ENCODE peak calls at places on chromosome 3, in six cellular contexts. One of them, this sample, is unnamed.

GRCh38 chr3:143831208-143831607 is 17.1 kb downstream of the SLC9A9 start:
- DNase-seq in GM12891: no peak
- DNase-seq in GM12878: no peak
- DNase-seq in K562: no peak
- DNase-seq in HepG2: no peak
- DNase-seq in H1: no peak
- DNase-seq in this sample: no peak

GRCh38 chr3:63809607-63810006 is 9.5 kb upstream of the C3orf49 start:
- DNase-seq in GM12891: no peak
- DNase-seq in GM12878: no peak
- DNase-seq in K562: no peak
- DNase-seq in HepG2: peak; percentile 80
- DNase-seq in H1: no peak
- DNase-seq in this sample: no peak

GRCh38 chr3:77825045-77825827 is 785.3 kb downstream of the ROBO2 start:
- DNase-seq in GM12891: no peak
- DNase-seq in GM12878: no peak
- DNase-seq in K562: no peak
- DNase-seq in HepG2: no peak
- DNase-seq in H1: no peak
- DNase-seq in this sample: no peak

GRCh38 chr3:308597-309321 is 112.2 kb downstream of the CHL1 start:
- DNase-seq in GM12891: no peak
- DNase-seq in GM12878: no peak
- DNase-seq in K562: no peak
- DNase-seq in HepG2: no peak
- DNase-seq in H1: no peak
- DNase-seq in this sample: no peak

GRCh38 chr3:177942911-177943310 is 593.3 kb upstream of the KCNMB2 start:
- DNase-seq in GM12891: no peak
- DNase-seq in GM12878: no peak
- DNase-seq in K562: no peak
- DNase-seq in HepG2: no peak
- DNase-seq in H1: no peak
- DNase-seq in this sample: no peak

GRCh38 chr3:152197451-152197850 is 71.3 kb upstream of the MBNL1 start:
- DNase-seq in GM12891: no peak
- DNase-seq in GM12878: no peak
- DNase-seq in K562: no peak
- DNase-seq in HepG2: no peak
- DNase-seq in H1: no peak
- DNase-seq in this sample: no peak

GRCh38 chr3:169103941-169104340 is 559.6 kb downstream of the MECOM start:
- DNase-seq in GM12891: no peak
- DNase-seq in GM12878: no peak
- DNase-seq in K562: no peak
- DNase-seq in HepG2: no peak
- DNase-seq in H1: no peak
- DNase-seq in this sample: no peak

GRCh38 chr3:4981688-4982494 is 2.7 kb downstream of the BHLHE40 start:
- DNase-seq in GM12891: no peak
- DNase-seq in GM12878: no peak
- DNase-seq in K562: no peak
- DNase-seq in HepG2: peak; percentile 70
- DNase-seq in H1: no peak
- DNase-seq in this sample: no peak

GRCh38 chr3:48420561-48420960 is 9.3 kb downstream of the PLXNB1 start:
- DNase-seq in GM12891: no peak
- DNase-seq in GM12878: no peak
- DNase-seq in K562: no peak
- DNase-seq in HepG2: no peak
- DNase-seq in H1: no peak
- DNase-seq in this sample: no peak

GRCh38 chr3:142850395-142851023 is 38.4 kb downstream of the PCOLCE2 start:
- DNase-seq in GM12891: no peak
- DNase-seq in GM12878: no peak
- DNase-seq in K562: peak; percentile 43
- DNase-seq in HepG2: peak; percentile 39
- DNase-seq in H1: no peak
- DNase-seq in this sample: no peak

GRCh38 chr3:96863129-96863740 is 48.8 kb downstream of the EPHA6 start:
- DNase-seq in GM12891: no peak
- DNase-seq in GM12878: no peak
- DNase-seq in K562: no peak
- DNase-seq in HepG2: peak; percentile 28
- DNase-seq in H1: peak; percentile 9
- DNase-seq in this sample: no peak

GRCh38 chr3:117788086-117788485 is 1078.5 kb downstream of the TUSC7 start:
- DNase-seq in GM12891: no peak
- DNase-seq in GM12878: no peak
- DNase-seq in K562: no peak
- DNase-seq in HepG2: no peak
- DNase-seq in H1: no peak
- DNase-seq in this sample: no peak

GRCh38 chr3:11591401-11592266 is 52.1 kb downstream of the VGLL4 start:
- DNase-seq in GM12891: no peak
- DNase-seq in GM12878: no peak
- DNase-seq in K562: no peak
- DNase-seq in HepG2: peak; percentile 82
- DNase-seq in H1: peak; percentile 53
- DNase-seq in this sample: no peak

GRCh38 chr3:172461530-172462138 is 13.4 kb upstream of the GHSR start:
- DNase-seq in GM12891: peak; percentile 30
- DNase-seq in GM12878: no peak
- DNase-seq in K562: peak; percentile 48
- DNase-seq in HepG2: peak; percentile 34
- DNase-seq in H1: no peak
- DNase-seq in this sample: no peak

GRCh38 chr3:42159706-42160472 is 68.7 kb downstream of the TRAK1 start:
- DNase-seq in GM12891: peak; percentile 56
- DNase-seq in GM12878: no peak
- DNase-seq in K562: peak; percentile 66
- DNase-seq in HepG2: peak; percentile 77
- DNase-seq in H1: peak; percentile 82
- DNase-seq in this sample: peak; percentile 23

GRCh38 chr3:38575279-38575843 is 74.1 kb downstream of the SCN5A start:
- DNase-seq in GM12891: no peak
- DNase-seq in GM12878: no peak
- DNase-seq in K562: no peak
- DNase-seq in HepG2: no peak
- DNase-seq in H1: no peak
- DNase-seq in this sample: no peak

GRCh38 chr3:192907784-192908183 is 9.9 kb downstream of the MB21D2 start:
- DNase-seq in GM12891: no peak
- DNase-seq in GM12878: no peak
- DNase-seq in K562: no peak
- DNase-seq in HepG2: no peak
- DNase-seq in H1: no peak
- DNase-seq in this sample: no peak

GRCh38 chr3:23888617-23889228 is 28.1 kb downstream of the NKIRAS1 start:
- DNase-seq in GM12891: no peak
- DNase-seq in GM12878: no peak
- DNase-seq in K562: no peak
- DNase-seq in HepG2: peak; percentile 22
- DNase-seq in H1: no peak
- DNase-seq in this sample: no peak

GRCh38 chr3:144770291-144770690 is 798.7 kb downstream of the DIPK2A start:
- DNase-seq in GM12891: no peak
- DNase-seq in GM12878: no peak
- DNase-seq in K562: no peak
- DNase-seq in HepG2: no peak
- DNase-seq in H1: no peak
- DNase-seq in this sample: no peak

GRCh38 chr3:174488527-174488926 is 370.6 kb upstream of the NAALADL2 start:
- DNase-seq in GM12891: no peak
- DNase-seq in GM12878: no peak
- DNase-seq in K562: no peak
- DNase-seq in HepG2: no peak
- DNase-seq in H1: no peak
- DNase-seq in this sample: no peak

GRCh38 chr3:122233109-122233952 is 49.9 kb downstream of the CASR start:
- DNase-seq in GM12891: no peak
- DNase-seq in GM12878: peak; percentile 86
- DNase-seq in K562: no peak
- DNase-seq in HepG2: no peak
- DNase-seq in H1: no peak
- DNase-seq in this sample: peak; percentile 19

GRCh38 chr3:164390046-164390445 is 688.2 kb downstream of the SI start:
- DNase-seq in GM12891: no peak
- DNase-seq in GM12878: no peak
- DNase-seq in K562: no peak
- DNase-seq in HepG2: no peak
- DNase-seq in H1: no peak
- DNase-seq in this sample: no peak

GRCh38 chr3:131794766-131795381 is 239.9 kb downstream of the CPNE4 start:
- DNase-seq in GM12891: no peak
- DNase-seq in GM12878: no peak
- DNase-seq in K562: peak; percentile 48
- DNase-seq in HepG2: peak; percentile 24
- DNase-seq in H1: peak; percentile 27
- DNase-seq in this sample: no peak

GRCh38 chr3:20225769-20226168 is 39.8 kb upstream of the SGO1 start:
- DNase-seq in GM12891: no peak
- DNase-seq in GM12878: no peak
- DNase-seq in K562: no peak
- DNase-seq in HepG2: peak; percentile 56
- DNase-seq in H1: no peak
- DNase-seq in this sample: no peak

DNA sequence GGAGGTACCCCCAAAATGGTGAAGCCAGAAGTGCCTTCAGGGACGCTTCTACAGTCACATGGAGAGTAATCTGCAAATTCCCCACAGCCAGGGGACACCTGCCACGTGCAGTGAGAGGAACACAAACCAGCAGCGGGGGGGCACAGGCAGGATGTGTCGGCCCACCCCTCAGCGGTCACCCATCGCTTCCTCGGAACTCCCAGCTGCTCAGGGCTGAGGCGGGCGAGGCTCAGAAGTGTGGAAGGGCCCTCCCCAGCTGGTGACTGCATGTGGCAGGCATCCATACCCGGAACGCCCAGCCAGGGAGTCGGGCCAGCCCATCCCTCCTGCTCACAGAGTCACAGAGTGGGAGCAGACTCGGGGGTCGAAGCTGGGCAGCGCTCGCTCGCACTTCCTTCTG is 63.7 kb downstream of the SLC12A8 start:
- DNase-seq in GM12891: no peak
- DNase-seq in GM12878: no peak
- DNase-seq in K562: no peak
- DNase-seq in HepG2: no peak
- DNase-seq in H1: no peak
- DNase-seq in this sample: no peak
- TF ChIP-seq TAF1 in GM12891: peak; percentile 35
- TF ChIP-seq TAF1 in GM12878: no peak
- TF ChIP-seq TAF1 in K562: no peak
- TF ChIP-seq TAF1 in HepG2: no peak
- TF ChIP-seq TAF1 in H1: no peak
- TF ChIP-seq TAF1 in this sample: no peak

GRCh38 chr3:93973160-93974126 is at the start of gene PROS1:
- DNase-seq in GM12891: peak; percentile 29
- DNase-seq in GM12878: no peak
- DNase-seq in K562: peak; percentile 60
- DNase-seq in HepG2: peak; percentile 85
- DNase-seq in H1: peak; percentile 9
- DNase-seq in this sample: peak; percentile 33
- TF ChIP-seq POLR2A in GM12891: no peak
- TF ChIP-seq POLR2A in GM12878: no peak
- TF ChIP-seq POLR2A in K562: peak; percentile 61
- TF ChIP-seq POLR2A in HepG2: peak; percentile 60
- TF ChIP-seq POLR2A in H1: no peak
- TF ChIP-seq POLR2A in this sample: no peak

DNA sequence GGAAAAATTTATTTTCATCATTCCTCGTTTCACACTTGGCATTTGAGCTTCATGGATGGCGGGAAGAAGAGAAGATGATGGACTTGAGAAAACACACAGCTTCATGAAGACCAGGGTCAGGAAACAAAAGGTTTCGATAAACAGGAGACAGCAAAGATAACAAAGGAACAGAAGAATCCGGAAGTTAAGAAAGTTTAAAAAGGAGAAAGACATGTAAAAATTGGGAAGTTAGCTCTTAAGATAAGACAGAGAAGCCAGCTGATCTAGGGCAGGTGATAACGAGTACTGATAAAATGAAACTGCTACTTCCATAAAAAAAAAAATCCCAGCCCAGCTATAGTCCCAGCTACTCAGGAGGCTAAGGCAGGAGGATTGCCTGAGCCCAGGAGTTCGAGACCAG is 23.9 kb downstream of the IL5RA start:
- DNase-seq in GM12891: no peak
- DNase-seq in GM12878: no peak
- DNase-seq in K562: no peak
- DNase-seq in HepG2: no peak
- DNase-seq in H1: no peak
- DNase-seq in this sample: no peak
- TF ChIP-seq TAF1 in GM12891: no peak
- TF ChIP-seq TAF1 in GM12878: no peak
- TF ChIP-seq TAF1 in K562: no peak
- TF ChIP-seq TAF1 in HepG2: no peak
- TF ChIP-seq TAF1 in H1: no peak
- TF ChIP-seq TAF1 in this sample: no peak

GRCh38 chr3:16103472-16103871 is 71.0 kb upstream of the GALNT15 start:
- DNase-seq in GM12891: no peak
- DNase-seq in GM12878: no peak
- DNase-seq in K562: no peak
- DNase-seq in HepG2: peak; percentile 1
- DNase-seq in H1: no peak
- DNase-seq in this sample: no peak
- TF ChIP-seq POLR2A in GM12891: no peak
- TF ChIP-seq POLR2A in GM12878: no peak
- TF ChIP-seq POLR2A in K562: no peak
- TF ChIP-seq POLR2A in HepG2: no peak
- TF ChIP-seq POLR2A in H1: no peak
- TF ChIP-seq POLR2A in this sample: no peak

This sample was measured in GM12892.